ENCODE peak calls at places on chromosomes 5 and 9, in eight cellular contexts. F, O, E, S, W, Y, B and I are unnamed samples.

GRCh38 chr5:103475629-103476240 is 86.9 kb downstream of the NUDT12 start:
- DNase-seq in F (no peak), O (peak), E (no peak), S (no peak), W (no peak), Y (peak), B (no peak), I (no peak)

GRCh38 chr5:129902806-129903205 is 1.5 kb upstream of the CHSY3 start:
- DNase-seq in F (no peak), O (no peak), E (no peak), S (no peak), W (no peak), Y (no peak), B (no peak), I (no peak)

GRCh38 chr5:52672459-52672858 is 115.3 kb upstream of the ITGA1 start:
- DNase-seq in F (no peak), O (no peak), E (no peak), S (no peak), W (no peak), Y (no peak), B (no peak), I (no peak)

GRCh38 chr5:91077623-91078022 is 305.5 kb downstream of the ARRDC3 start:
- DNase-seq in F (no peak), O (no peak), E (no peak), S (no peak), W (no peak), Y (no peak), B (no peak), I (no peak)

GRCh38 chr9:97744710-97745708 is 47.9 kb upstream of the XPA start:
- DNase-seq in F (no peak), O (no peak), E (no peak), S (no peak), W (no peak), Y (no peak), B (no peak), I (no peak)

GRCh38 chr5:95619096-95619495 is 791 bp upstream of the GPR150 start:
- DNase-seq in F (no peak), O (peak), E (no peak), S (no peak), W (no peak), Y (peak), B (no peak), I (no peak)

GRCh38 chr9:124652994-124653393 is 118.1 kb downstream of the NR6A1 start:
- DNase-seq in F (no peak), O (no peak), E (no peak), S (no peak), W (no peak), Y (no peak), B (no peak), I (no peak)

GRCh38 chr9:136806631-136807201 is 1.0 kb upstream of the RABL6 start:
- DNase-seq in F (no peak), O (no peak), E (peak), S (no peak), W (no peak), Y (no peak), B (no peak), I (no peak)

GRCh38 chr9:133950916-133951231 is 41.2 kb downstream of the VAV2 start:
- DNase-seq in F (no peak), O (no peak), E (no peak), S (no peak), W (no peak), Y (no peak), B (no peak), I (no peak)

GRCh38 chr9:127093319-127094020 is 29.0 kb downstream of the ANGPTL2 start:
- DNase-seq in F (no peak), O (no peak), E (no peak), S (no peak), W (no peak), Y (no peak), B (no peak), I (no peak)

GRCh38 chr5:16916262-16916878 is 19.7 kb downstream of the MYO10 start:
- DNase-seq in F (no peak), O (peak), E (no peak), S (no peak), W (no peak), Y (peak), B (peak), I (peak)

GRCh38 chr5:78360674-78361225 is 333 bp downstream of the SCAMP1 start:
- DNase-seq in F (peak), O (no peak), E (peak), S (no peak), W (peak), Y (no peak), B (no peak), I (no peak)

GRCh38 chr5:2999926-3000325 is 248.4 kb upstream of the IRX2 start:
- DNase-seq in F (no peak), O (no peak), E (no peak), S (no peak), W (no peak), Y (no peak), B (no peak), I (no peak)

GRCh38 chr9:131432050-131432449 is 38.2 kb downstream of the PRRC2B start:
- DNase-seq in F (no peak), O (no peak), E (no peak), S (no peak), W (no peak), Y (no peak), B (no peak), I (no peak)

GRCh38 chr5:127840809-127841208 is 137.6 kb downstream of the CCDC192 start:
- DNase-seq in F (peak), O (no peak), E (no peak), S (no peak), W (no peak), Y (no peak), B (no peak), I (no peak)

GRCh38 chr5:74762599-74762998 is 4.3 kb downstream of the GFM2 start:
- DNase-seq in F (no peak), O (peak), E (no peak), S (no peak), W (no peak), Y (peak), B (peak), I (no peak)

GRCh38 chr5:172622091-172623046 is 18.7 kb upstream of the NEURL1B start:
- DNase-seq in F (peak), O (no peak), E (no peak), S (no peak), W (no peak), Y (no peak), B (no peak), I (no peak)
- TF ChIP-seq CTCF in F (no peak), O (no peak), E (no peak), S (no peak), W (no peak), Y (no peak), B (no peak), I (no peak)

DNA sequence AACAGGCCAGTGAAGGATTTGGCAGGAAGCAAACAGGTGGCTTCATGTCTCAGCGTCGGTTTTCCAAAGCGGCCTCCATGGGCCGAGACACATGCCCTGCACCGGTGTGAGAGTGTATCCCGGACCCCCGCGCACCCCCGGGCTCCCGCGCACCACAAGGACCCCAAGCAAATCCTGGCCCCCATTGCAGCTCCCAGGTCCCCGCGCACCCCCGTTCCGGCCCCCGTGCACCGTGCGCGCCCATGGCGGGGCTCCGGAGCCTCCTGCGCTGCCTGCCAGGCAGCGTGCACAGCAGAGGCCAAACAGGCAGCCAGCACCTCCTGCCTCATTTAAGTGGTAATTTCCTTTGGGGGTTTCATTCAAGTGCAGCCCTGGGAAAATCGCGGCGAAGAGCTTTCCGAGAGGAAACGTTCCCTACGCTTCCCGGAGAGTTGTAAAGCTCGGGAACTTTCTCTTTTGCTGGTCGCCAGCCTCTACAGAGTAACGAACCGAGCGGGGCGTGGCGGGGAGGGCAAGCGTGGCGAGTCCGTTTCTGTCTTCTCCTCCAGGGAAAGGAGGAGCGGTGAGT is 145.5 kb upstream of the SLC24A2 start:
- DNase-seq in F (peak), O (peak), E (peak), S (no peak), W (peak), Y (peak), B (no peak), I (no peak)
- H3K4me3 ChIP-seq in F (no peak), O (peak), E (peak), S (peak), W (peak), Y (peak), B (peak), I (peak)

GRCh38 chr5:61449756-61450155 is 117.7 kb downstream of the ZSWIM6 start:
- DNase-seq in F (no peak), O (no peak), E (no peak), S (no peak), W (no peak), Y (no peak), B (no peak), I (no peak)

GRCh38 chr5:61450880-61451279 is 118.8 kb downstream of the ZSWIM6 start:
- DNase-seq in F (no peak), O (peak), E (no peak), S (no peak), W (no peak), Y (peak), B (no peak), I (peak)

GRCh38 chr5:61455179-61456006 is 123.3 kb downstream of the ZSWIM6 start:
- DNase-seq in F (no peak), O (no peak), E (no peak), S (no peak), W (no peak), Y (no peak), B (no peak), I (no peak)

GRCh38 chr5:61447780-61448495 is 115.9 kb downstream of the ZSWIM6 start:
- DNase-seq in F (no peak), O (no peak), E (no peak), S (no peak), W (no peak), Y (no peak), B (no peak), I (no peak)

GRCh38 chr5:61450170-61450815 is 118.2 kb downstream of the ZSWIM6 start:
- DNase-seq in F (no peak), O (peak), E (no peak), S (peak), W (no peak), Y (peak), B (peak), I (peak)
- TF ChIP-seq CTCF in F (no peak), O (no peak), E (no peak), S (no peak), W (no peak), Y (no peak), B (no peak), I (no peak)

GRCh38 chr9:93587284-93587650 is 10.9 kb downstream of the PHF2 start:
- DNase-seq in F (no peak), O (no peak), E (no peak), S (no peak), W (peak), Y (no peak), B (no peak), I (no peak)

GRCh38 chr9:93589688-93590087 is 13.3 kb downstream of the PHF2 start:
- DNase-seq in F (no peak), O (peak), E (no peak), S (no peak), W (peak), Y (peak), B (no peak), I (no peak)

GRCh38 chr9:93587651-93588347 is 11.4 kb downstream of the PHF2 start:
- DNase-seq in F (no peak), O (no peak), E (no peak), S (no peak), W (peak), Y (no peak), B (no peak), I (no peak)

GRCh38 chr9:93590609-93591234 is 14.3 kb downstream of the PHF2 start:
- DNase-seq in F (no peak), O (no peak), E (no peak), S (no peak), W (peak), Y (no peak), B (no peak), I (no peak)

GRCh38 chr9:93588641-93589609 is 12.5 kb downstream of the PHF2 start:
- DNase-seq in F (no peak), O (no peak), E (no peak), S (no peak), W (no peak), Y (peak), B (no peak), I (no peak)
- H3K4me3 ChIP-seq in F (no peak), O (no peak), E (no peak), S (no peak), W (no peak), Y (no peak), B (no peak), I (no peak)

GRCh38 chr9:111411266-111411665 is 72.9 kb downstream of the ECPAS start:
- DNase-seq in F (no peak), O (no peak), E (no peak), S (no peak), W (no peak), Y (no peak), B (no peak), I (no peak)

GRCh38 chr9:111407813-111408212 is 76.4 kb downstream of the ECPAS start:
- DNase-seq in F (no peak), O (no peak), E (no peak), S (no peak), W (no peak), Y (no peak), B (no peak), I (no peak)

GRCh38 chr9:111413996-111414395 is 70.2 kb downstream of the ECPAS start:
- DNase-seq in F (no peak), O (no peak), E (no peak), S (no peak), W (no peak), Y (no peak), B (no peak), I (no peak)

GRCh38 chr9:111414406-111414805 is 69.8 kb downstream of the ECPAS start:
- DNase-seq in F (no peak), O (no peak), E (no peak), S (no peak), W (no peak), Y (no peak), B (no peak), I (no peak)

DNA sequence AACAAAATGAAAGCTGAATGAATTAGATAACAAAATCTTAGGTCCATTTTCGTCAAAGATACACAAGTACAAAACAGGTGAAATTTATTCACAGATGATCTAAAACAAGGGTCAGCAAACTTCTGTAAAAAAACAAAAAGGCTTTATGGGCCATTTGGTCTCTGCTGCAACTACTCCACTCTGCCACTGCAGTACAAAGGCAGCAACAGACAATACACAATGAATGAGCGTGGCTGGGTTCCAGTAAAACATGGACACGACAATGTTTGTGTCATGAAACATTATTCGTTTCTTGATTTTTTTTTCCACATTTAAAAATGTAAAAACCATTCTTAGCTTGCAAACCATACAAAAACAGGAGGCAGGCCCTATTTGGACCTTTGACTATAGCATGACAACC is 71.9 kb downstream of the ECPAS start:
- DNase-seq in F (no peak), O (no peak), E (no peak), S (peak), W (no peak), Y (no peak), B (no peak), I (no peak)
- TF ChIP-seq CTCF in F (no peak), O (peak), E (no peak), S (peak), W (no peak), Y (no peak), B (no peak), I (no peak)

GRCh38 chr5:59125961-59126360 is 543.1 kb downstream of the RAB3C start:
- DNase-seq in F (no peak), O (peak), E (no peak), S (no peak), W (no peak), Y (no peak), B (no peak), I (no peak)
- H3K4me3 ChIP-seq in F (no peak), O (no peak), E (no peak), S (no peak), W (peak), Y (no peak), B (no peak), I (no peak)

DNA sequence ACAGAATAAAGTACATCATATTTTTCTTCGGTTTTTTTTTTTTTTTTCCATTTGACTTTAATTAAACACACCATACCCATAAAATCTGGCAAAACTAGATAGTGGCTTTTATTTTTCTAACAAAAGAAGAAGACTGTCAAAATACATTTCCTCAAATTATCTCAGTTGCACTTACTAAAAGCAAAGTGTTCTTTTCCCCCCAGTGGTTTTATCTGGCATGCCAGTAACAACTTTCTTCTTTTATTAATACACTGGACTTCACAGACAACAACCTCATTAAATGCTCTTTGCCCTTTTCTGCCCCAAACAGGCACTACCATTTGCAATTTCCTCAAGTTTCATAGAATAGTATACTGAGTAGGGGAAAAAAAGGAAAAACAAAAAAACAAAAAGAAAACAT is 1792.3 kb downstream of the EFNA5 start:
- DNase-seq in F (no peak), O (no peak), E (no peak), S (no peak), W (no peak), Y (no peak), B (no peak), I (no peak)
- TF ChIP-seq CTCF in F (no peak), O (no peak), E (no peak), S (no peak), W (no peak), Y (no peak), B (no peak), I (no peak)

DNA sequence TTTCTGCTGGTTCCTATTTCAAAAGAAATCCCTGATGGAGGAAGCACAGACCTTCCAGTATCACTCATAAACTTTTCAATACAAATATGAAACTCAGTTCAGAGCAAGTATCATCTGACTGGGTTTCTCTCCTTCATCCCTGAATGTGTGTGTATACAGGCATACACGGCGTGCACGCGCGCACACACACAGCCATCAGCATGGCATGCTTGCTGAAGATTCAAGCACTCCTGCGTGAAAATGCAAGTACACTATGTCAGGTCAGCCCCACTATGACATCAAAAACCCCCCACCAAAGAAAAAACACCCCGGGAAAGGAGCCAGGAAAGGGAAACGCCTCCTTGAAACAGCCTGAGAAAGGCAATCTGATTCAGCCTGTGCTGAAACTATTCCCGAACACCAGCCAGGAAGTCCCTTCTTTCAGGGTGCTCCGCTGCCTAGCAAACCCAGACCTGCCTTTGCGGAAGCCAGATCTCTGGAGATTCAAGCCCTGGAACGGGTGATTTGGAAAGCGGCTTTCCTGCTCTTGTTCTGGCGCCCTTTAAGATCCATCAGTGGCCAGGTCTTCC is 843 bp downstream of the KLHL3 start:
- DNase-seq in F (peak), O (peak), E (no peak), S (peak), W (no peak), Y (peak), B (no peak), I (no peak)
- H3K4me3 ChIP-seq in F (no peak), O (peak), E (no peak), S (peak), W (peak), Y (peak), B (peak), I (peak)

DNA sequence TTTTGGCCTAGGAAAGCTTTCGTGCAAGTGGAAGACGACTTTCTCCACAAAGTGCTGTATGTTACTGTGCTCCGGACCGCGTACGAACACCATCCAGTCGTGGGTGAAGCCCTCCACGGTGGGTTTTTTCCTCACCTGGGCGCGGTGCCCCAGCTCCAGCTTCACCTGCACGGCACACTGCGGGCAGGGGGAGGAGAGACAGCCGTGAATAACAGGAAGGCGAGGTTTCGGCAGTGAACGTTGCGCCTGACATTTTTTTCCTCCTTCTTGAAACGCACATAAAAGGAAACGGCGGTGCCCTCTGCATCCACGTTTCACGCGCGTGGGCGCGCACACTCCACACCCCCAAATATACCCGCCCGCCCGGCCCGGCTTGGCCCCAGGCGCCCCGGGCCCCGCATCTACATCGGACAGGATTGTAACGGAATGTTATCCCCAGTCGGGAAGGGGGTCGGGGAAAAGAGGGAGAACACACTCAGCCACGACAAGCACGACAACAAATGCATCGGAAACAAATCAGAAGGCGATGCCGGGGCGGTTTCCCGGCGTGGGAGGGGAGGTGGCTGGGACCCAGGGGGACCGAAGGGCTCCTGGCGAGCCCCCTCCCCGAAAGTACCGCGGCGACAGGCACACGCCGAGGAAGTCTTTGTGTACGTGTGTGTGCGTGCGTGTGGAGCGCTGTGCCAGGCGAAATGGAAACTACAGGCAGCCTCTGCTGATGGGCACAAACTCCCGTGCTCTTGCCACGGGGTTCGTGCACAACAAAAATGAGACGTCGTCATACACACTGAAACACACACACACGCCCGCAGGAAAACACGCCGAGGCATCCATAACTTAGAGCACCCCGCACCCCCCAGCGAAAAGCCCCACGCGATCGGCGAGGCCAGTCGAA is 1.4 kb downstream of the MLLT3 start:
- DNase-seq in F (peak), O (peak), E (peak), S (peak), W (peak), Y (peak), B (no peak), I (no peak)
- TF ChIP-seq CTCF in F (no peak), O (no peak), E (no peak), S (no peak), W (no peak), Y (no peak), B (no peak), I (no peak)